ENCODE peak calls at places on chromosomes 12 and 14, in ten cellular contexts. X, A, U, P, K, G, C, J, B and E are unnamed samples.

GRCh38 chr14:24630872-24631477 is 3.0 kb downstream of the GZMB start:
- DNase-seq in K (peak), G (no peak), B (no peak), P (no peak), C (no peak), J (no peak), A (no peak), U (no peak), X (peak), E (no peak)

GRCh38 chr12:21826549-21826940 is 52.0 kb upstream of the KCNJ8 start:
- DNase-seq in G (no peak), J (no peak), P (no peak), A (no peak), C (no peak), U (no peak), X (no peak), B (no peak), K (no peak), E (no peak)

GRCh38 chr12:46089414-46090162 is 99.2 kb upstream of the SCAF11 start:
- DNase-seq in K (no peak), U (no peak), P (no peak), C (no peak), J (no peak), X (peak), G (no peak), A (no peak), B (no peak), E (no peak)

GRCh38 chr12:42129595-42130204 is 15.0 kb downstream of the GXYLT1 start:
- DNase-seq in A (no peak), G (no peak), B (peak), K (peak), C (no peak), J (no peak), X (peak), P (no peak), U (peak), E (peak)

GRCh38 chr14:84074626-84075025 is 1455.3 kb upstream of the FLRT2 start:
- DNase-seq in K (no peak), P (no peak), X (no peak), G (no peak), B (no peak), A (no peak), J (no peak), C (no peak), U (no peak), E (no peak)

GRCh38 chr12:48451372-48451771 is 21.0 kb upstream of the ANP32D start:
- DNase-seq in U (no peak), A (no peak), C (no peak), P (no peak), B (no peak), K (no peak), G (no peak), X (no peak), J (no peak), E (no peak)

GRCh38 chr14:71638523-71639196 is 293.6 kb upstream of the RGS6 start:
- DNase-seq in B (no peak), J (no peak), C (no peak), U (no peak), A (no peak), K (no peak), X (no peak), G (no peak), P (no peak), E (no peak)

GRCh38 chr14:32808574-32809098 is 130.0 kb upstream of the NPAS3 start:
- DNase-seq in J (no peak), A (no peak), C (peak), B (no peak), P (no peak), K (peak), U (no peak), X (peak), G (no peak), E (peak)

GRCh38 chr12:8461426-8461825 is 5.7 kb downstream of the CLEC6A start:
- DNase-seq in J (no peak), A (no peak), B (no peak), K (no peak), U (no peak), P (no peak), G (no peak), X (no peak), C (no peak), E (no peak)

GRCh38 chr14:73235531-73236155 is 1.7 kb upstream of the PAPLN start:
- DNase-seq in G (no peak), X (no peak), K (no peak), U (no peak), J (no peak), C (no peak), B (peak), A (no peak), P (no peak), E (no peak)

GRCh38 chr14:79967453-79967852 is 243.9 kb downstream of the DIO2 start:
- DNase-seq in P (no peak), C (no peak), A (no peak), G (no peak), B (no peak), X (peak), U (no peak), J (no peak), K (no peak), E (no peak)

GRCh38 chr12:131221946-131222249 is 268.2 kb downstream of the ADGRD1 start:
- DNase-seq in U (no peak), J (no peak), B (no peak), C (no peak), P (no peak), K (no peak), X (no peak), G (no peak), A (no peak), E (no peak)

GRCh38 chr14:95274283-95274682 is 45.4 kb downstream of the CLMN start:
- DNase-seq in A (no peak), K (no peak), P (no peak), U (no peak), J (no peak), B (no peak), G (no peak), X (no peak), C (no peak), E (no peak)

GRCh38 chr12:27635349-27635972 is 60.8 kb upstream of the REP15 start:
- DNase-seq in P (no peak), J (no peak), B (peak), G (no peak), X (peak), U (no peak), A (no peak), K (peak), C (no peak), E (peak)

GRCh38 chr12:113781415-113782198 is 184.5 kb downstream of the RBM19 start:
- DNase-seq in A (no peak), C (no peak), P (no peak), G (no peak), K (no peak), B (peak), X (peak), U (no peak), J (no peak), E (peak)

GRCh38 chr12:5912437-5913334 is 32.4 kb downstream of the ANO2 start:
- DNase-seq in P (no peak), U (peak), X (no peak), B (peak), C (no peak), G (no peak), K (no peak), A (no peak), J (no peak), E (no peak)

GRCh38 chr12:129657179-129657578 is 246.6 kb downstream of the TMEM132D start:
- DNase-seq in K (peak), U (no peak), P (no peak), B (peak), A (no peak), G (no peak), C (no peak), X (no peak), J (no peak), E (no peak)

GRCh38 chr12:38163442-38163801 is 153.2 kb upstream of the ALG10B start:
- DNase-seq in X (no peak), J (no peak), A (no peak), U (no peak), C (no peak), P (no peak), K (no peak), B (no peak), G (no peak), E (no peak)

GRCh38 chr14:67566908-67567307 is 33.2 kb downstream of the PIGH start:
- DNase-seq in G (no peak), P (peak), X (no peak), J (no peak), A (no peak), K (no peak), U (no peak), C (peak), B (no peak), E (no peak)

GRCh38 chr12:94150483-94151225 is 2.3 kb downstream of the PLXNC1 start:
- DNase-seq in G (peak), U (peak), B (peak), K (peak), X (no peak), J (no peak), C (no peak), P (no peak), A (no peak), E (no peak)

GRCh38 chr14:91996951-91997371 is 42.9 kb downstream of the TRIP11 start:
- DNase-seq in U (no peak), P (no peak), C (no peak), B (peak), X (peak), K (peak), J (no peak), A (no peak), G (no peak), E (peak)

GRCh38 chr12:25797949-25798348 is 160.5 kb upstream of the RASSF8 start:
- DNase-seq in G (no peak), X (no peak), P (no peak), A (no peak), B (no peak), K (no peak), J (no peak), U (no peak), C (no peak), E (no peak)